ENCODE peak calls at places on chromosomes 13 and 19, in six cellular contexts. One of them, this sample, is unnamed.

GRCh38 chr19:5066768-5067167 is 97.9 kb downstream of the KDM4B start:
- DNase-seq in mesendoderm: no peak
- DNase-seq in neuronal stem cell: no peak
- DNase-seq in mesenchymal stem cell: no peak
- DNase-seq in H1: no peak
- DNase-seq in IMR-90: no peak
- DNase-seq in this sample: no peak

GRCh38 chr13:76874466-76874865 is 11.7 kb downstream of the KCTD12 start:
- DNase-seq in mesendoderm: no peak
- DNase-seq in neuronal stem cell: no peak
- DNase-seq in mesenchymal stem cell: no peak
- DNase-seq in H1: no peak
- DNase-seq in IMR-90: no peak
- DNase-seq in this sample: no peak

GRCh38 chr13:57044910-57045309 is 95.8 kb upstream of the PRR20A start:
- DNase-seq in mesendoderm: no peak
- DNase-seq in neuronal stem cell: no peak
- DNase-seq in mesenchymal stem cell: no peak
- DNase-seq in H1: no peak
- DNase-seq in IMR-90: no peak
- DNase-seq in this sample: no peak

GRCh38 chr13:97432917-97433726 is 847 bp upstream of the RAP2A start:
- DNase-seq in mesendoderm: peak
- DNase-seq in neuronal stem cell: peak
- DNase-seq in mesenchymal stem cell: peak
- DNase-seq in H1: peak
- DNase-seq in IMR-90: peak
- DNase-seq in this sample: peak

GRCh38 chr13:32019612-32020233 is 11.9 kb upstream of the FRY start:
- DNase-seq in mesendoderm: peak
- DNase-seq in neuronal stem cell: peak
- DNase-seq in mesenchymal stem cell: peak
- DNase-seq in H1: no peak
- DNase-seq in IMR-90: peak
- DNase-seq in this sample: no peak

GRCh38 chr19:8518536-8518935 is 4.6 kb upstream of the ZNF414 start:
- DNase-seq in mesendoderm: no peak
- DNase-seq in neuronal stem cell: no peak
- DNase-seq in mesenchymal stem cell: no peak
- DNase-seq in H1: no peak
- DNase-seq in IMR-90: no peak
- DNase-seq in this sample: no peak

GRCh38 chr19:58520257-58520599 is 618 bp upstream of the ZBTB45 start:
- DNase-seq in mesendoderm: no peak
- DNase-seq in neuronal stem cell: no peak
- DNase-seq in mesenchymal stem cell: no peak
- DNase-seq in H1: no peak
- DNase-seq in IMR-90: no peak
- DNase-seq in this sample: no peak

GRCh38 chr19:28242317-28242927 is 970.5 kb downstream of the UQCRFS1 start:
- DNase-seq in mesendoderm: peak
- DNase-seq in neuronal stem cell: peak
- DNase-seq in mesenchymal stem cell: no peak
- DNase-seq in H1: peak
- DNase-seq in IMR-90: no peak
- DNase-seq in this sample: no peak

GRCh38 chr19:36456831-36457230 is 32.5 kb downstream of the ZNF566 start:
- DNase-seq in mesendoderm: no peak
- DNase-seq in neuronal stem cell: no peak
- DNase-seq in mesenchymal stem cell: no peak
- DNase-seq in H1: no peak
- DNase-seq in IMR-90: no peak
- DNase-seq in this sample: no peak

GRCh38 chr13:105327727-105328126 is 1207.7 kb downstream of the EFNB2 start:
- DNase-seq in mesendoderm: no peak
- DNase-seq in neuronal stem cell: no peak
- DNase-seq in mesenchymal stem cell: peak
- DNase-seq in H1: no peak
- DNase-seq in IMR-90: peak
- DNase-seq in this sample: no peak

GRCh38 chr19:27775395-27775794 is 1437.6 kb downstream of the UQCRFS1 start:
- DNase-seq in mesendoderm: peak
- DNase-seq in neuronal stem cell: no peak
- DNase-seq in mesenchymal stem cell: no peak
- DNase-seq in H1: no peak
- DNase-seq in IMR-90: no peak
- DNase-seq in this sample: no peak

GRCh38 chr13:33510350-33510749 is 224.8 kb upstream of the STARD13 start:
- DNase-seq in mesendoderm: no peak
- DNase-seq in neuronal stem cell: no peak
- DNase-seq in mesenchymal stem cell: no peak
- DNase-seq in H1: no peak
- DNase-seq in IMR-90: no peak
- DNase-seq in this sample: no peak

GRCh38 chr13:86986448-86986847 is 684.7 kb upstream of the SLITRK5 start:
- DNase-seq in mesendoderm: peak
- DNase-seq in neuronal stem cell: peak
- DNase-seq in mesenchymal stem cell: peak
- DNase-seq in H1: no peak
- DNase-seq in IMR-90: peak
- DNase-seq in this sample: no peak

GRCh38 chr13:20188649-20189553 is 3.8 kb downstream of the GJB2 start:
- DNase-seq in mesendoderm: peak
- DNase-seq in neuronal stem cell: no peak
- DNase-seq in mesenchymal stem cell: no peak
- DNase-seq in H1: peak
- DNase-seq in IMR-90: no peak
- DNase-seq in this sample: no peak

GRCh38 chr19:58058428-58058827 is 654 bp upstream of the ZNF135 start:
- DNase-seq in mesendoderm: no peak
- DNase-seq in neuronal stem cell: no peak
- DNase-seq in mesenchymal stem cell: no peak
- DNase-seq in H1: peak
- DNase-seq in IMR-90: no peak
- DNase-seq in this sample: no peak

GRCh38 chr13:49711218-49711863 is 20.1 kb upstream of the EBPL start:
- DNase-seq in mesendoderm: no peak
- DNase-seq in neuronal stem cell: no peak
- DNase-seq in mesenchymal stem cell: peak
- DNase-seq in H1: no peak
- DNase-seq in IMR-90: peak
- DNase-seq in this sample: peak

GRCh38 chr19:12137541-12137940 is 2.6 kb downstream of the ZNF20 start:
- DNase-seq in mesendoderm: peak
- DNase-seq in neuronal stem cell: no peak
- DNase-seq in mesenchymal stem cell: no peak
- DNase-seq in H1: no peak
- DNase-seq in IMR-90: no peak
- DNase-seq in this sample: peak

GRCh38 chr13:34884366-34884765 is 57.7 kb upstream of the NBEA start:
- DNase-seq in mesendoderm: no peak
- DNase-seq in neuronal stem cell: no peak
- DNase-seq in mesenchymal stem cell: no peak
- DNase-seq in H1: no peak
- DNase-seq in IMR-90: no peak
- DNase-seq in this sample: no peak

GRCh38 chr13:38398810-38399493 is 49.3 kb downstream of the UFM1 start:
- DNase-seq in mesendoderm: no peak
- DNase-seq in neuronal stem cell: no peak
- DNase-seq in mesenchymal stem cell: peak
- DNase-seq in H1: no peak
- DNase-seq in IMR-90: peak
- DNase-seq in this sample: no peak

GRCh38 chr19:16532440-16533273 is 9.6 kb downstream of the CHERP start:
- DNase-seq in mesendoderm: no peak
- DNase-seq in neuronal stem cell: no peak
- DNase-seq in mesenchymal stem cell: no peak
- DNase-seq in H1: no peak
- DNase-seq in IMR-90: no peak
- DNase-seq in this sample: no peak

GRCh38 chr19:16527971-16528521 is 14.2 kb downstream of the CHERP start:
- DNase-seq in mesendoderm: peak
- DNase-seq in neuronal stem cell: no peak
- DNase-seq in mesenchymal stem cell: peak
- DNase-seq in H1: peak
- DNase-seq in IMR-90: no peak
- DNase-seq in this sample: no peak

GRCh38 chr19:16530540-16531379 is 11.5 kb downstream of the CHERP start:
- DNase-seq in mesendoderm: no peak
- DNase-seq in neuronal stem cell: no peak
- DNase-seq in mesenchymal stem cell: no peak
- DNase-seq in H1: no peak
- DNase-seq in IMR-90: no peak
- DNase-seq in this sample: no peak

GRCh38 chr19:16529466-16530144 is 12.6 kb downstream of the CHERP start:
- DNase-seq in mesendoderm: no peak
- DNase-seq in neuronal stem cell: no peak
- DNase-seq in mesenchymal stem cell: no peak
- DNase-seq in H1: no peak
- DNase-seq in IMR-90: no peak
- DNase-seq in this sample: no peak

DNA sequence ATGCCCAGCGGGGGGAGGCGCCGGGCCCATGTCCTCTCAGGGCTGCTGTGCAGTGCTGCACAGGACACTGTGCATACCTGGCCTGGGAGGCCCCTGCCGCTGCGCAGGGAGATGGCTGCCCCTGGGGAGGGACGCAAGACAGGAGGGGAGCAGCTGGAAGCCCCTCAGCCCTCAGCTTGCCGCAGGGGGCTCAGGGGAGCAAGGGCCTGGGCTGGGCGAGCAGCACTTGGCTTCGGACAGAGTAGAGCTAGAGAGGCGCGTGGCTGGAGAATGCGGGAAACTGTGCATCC is 10.9 kb downstream of the CHERP start:
- DNase-seq in mesendoderm: no peak
- DNase-seq in neuronal stem cell: no peak
- DNase-seq in mesenchymal stem cell: no peak
- DNase-seq in H1: no peak
- DNase-seq in IMR-90: no peak
- DNase-seq in this sample: no peak
- H3K23ac ChIP-seq in mesendoderm: no peak
- H3K23ac ChIP-seq in neuronal stem cell: peak
- H3K23ac ChIP-seq in mesenchymal stem cell: no peak
- H3K23ac ChIP-seq in H1: no peak
- H3K23ac ChIP-seq in IMR-90: no peak
- H3K23ac ChIP-seq in this sample: no peak

GRCh38 chr13:25529425-25529824 is 157.7 kb downstream of the ATP8A2 start:
- DNase-seq in mesendoderm: no peak
- DNase-seq in neuronal stem cell: no peak
- DNase-seq in mesenchymal stem cell: no peak
- DNase-seq in H1: no peak
- DNase-seq in IMR-90: no peak
- DNase-seq in this sample: no peak
- H3K4me3 ChIP-seq in mesendoderm: no peak
- H3K4me3 ChIP-seq in neuronal stem cell: no peak
- H3K4me3 ChIP-seq in mesenchymal stem cell: no peak
- H3K4me3 ChIP-seq in H1: no peak
- H3K4me3 ChIP-seq in IMR-90: no peak
- H3K4me3 ChIP-seq in this sample: no peak

DNA sequence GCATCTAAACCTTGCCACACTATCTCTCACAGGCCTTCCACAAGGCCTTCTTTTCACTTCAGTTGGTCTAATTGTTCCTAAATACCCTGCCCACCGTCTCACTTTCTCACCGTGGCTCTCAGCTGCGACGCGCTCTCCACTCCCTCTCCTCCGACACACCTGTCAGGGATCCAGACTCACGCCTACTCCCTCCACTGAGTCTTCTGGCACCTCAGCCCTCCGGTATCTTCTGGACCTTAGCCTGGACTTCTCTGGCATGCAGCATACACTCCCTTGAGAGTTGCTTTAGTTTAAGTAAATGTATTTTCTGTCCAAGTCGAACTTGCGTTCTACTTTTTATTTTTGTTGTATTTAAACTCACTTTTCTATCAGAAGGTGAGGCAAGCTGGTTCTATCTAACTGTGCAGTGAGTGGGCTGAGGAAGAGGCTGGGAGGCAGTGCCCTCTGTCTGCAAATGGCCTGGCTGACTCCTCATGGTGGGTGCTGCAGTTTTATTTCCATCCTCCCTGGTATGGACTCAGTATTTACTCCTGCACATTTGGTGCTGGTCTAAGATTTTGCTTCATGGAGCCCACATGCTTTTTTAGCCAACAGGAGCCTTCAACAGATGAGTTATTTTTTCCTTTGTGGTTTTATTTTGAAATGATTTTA is 28.5 kb upstream of the ARGLU1 start:
- DNase-seq in mesendoderm: no peak
- DNase-seq in neuronal stem cell: no peak
- DNase-seq in mesenchymal stem cell: no peak
- DNase-seq in H1: no peak
- DNase-seq in IMR-90: no peak
- DNase-seq in this sample: no peak
- H3K23ac ChIP-seq in mesendoderm: no peak
- H3K23ac ChIP-seq in neuronal stem cell: peak
- H3K23ac ChIP-seq in mesenchymal stem cell: no peak
- H3K23ac ChIP-seq in H1: no peak
- H3K23ac ChIP-seq in IMR-90: no peak
- H3K23ac ChIP-seq in this sample: no peak

DNA sequence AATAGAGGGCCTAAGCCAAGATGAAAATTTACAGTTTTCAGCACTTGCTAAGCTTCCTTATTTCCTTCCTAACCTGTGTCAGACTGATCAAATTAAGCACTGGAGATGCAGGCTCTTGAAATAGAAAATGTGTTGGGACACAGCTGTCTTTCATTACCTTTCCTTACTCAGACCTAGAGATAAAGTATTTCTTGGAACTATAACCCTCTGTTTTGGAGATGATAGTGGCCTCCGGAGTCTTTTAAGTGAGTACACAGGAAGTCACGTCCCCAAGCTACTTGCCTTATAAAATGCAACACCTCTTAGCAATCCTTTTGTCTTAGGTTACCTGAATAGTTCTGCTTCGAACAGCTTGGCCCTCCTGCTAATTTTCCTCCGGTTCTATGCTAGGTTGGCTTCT is 12.4 kb upstream of the AKAP11 start:
- DNase-seq in mesendoderm: no peak
- DNase-seq in neuronal stem cell: no peak
- DNase-seq in mesenchymal stem cell: no peak
- DNase-seq in H1: no peak
- DNase-seq in IMR-90: no peak
- DNase-seq in this sample: no peak
- H3K4me3 ChIP-seq in mesendoderm: no peak
- H3K4me3 ChIP-seq in neuronal stem cell: no peak
- H3K4me3 ChIP-seq in mesenchymal stem cell: no peak
- H3K4me3 ChIP-seq in H1: no peak
- H3K4me3 ChIP-seq in IMR-90: no peak
- H3K4me3 ChIP-seq in this sample: no peak

GRCh38 chr13:82298110-82298509 is 1584.2 kb downstream of the SLITRK1 start:
- DNase-seq in mesendoderm: no peak
- DNase-seq in neuronal stem cell: no peak
- DNase-seq in mesenchymal stem cell: no peak
- DNase-seq in H1: no peak
- DNase-seq in IMR-90: no peak
- DNase-seq in this sample: no peak
- H3K23ac ChIP-seq in mesendoderm: no peak
- H3K23ac ChIP-seq in neuronal stem cell: no peak
- H3K23ac ChIP-seq in mesenchymal stem cell: no peak
- H3K23ac ChIP-seq in H1: no peak
- H3K23ac ChIP-seq in IMR-90: no peak
- H3K23ac ChIP-seq in this sample: no peak